ENCODE peak calls at places on chromosomes 13 and 19, in nine cellular contexts. M is head of caudate nucleus; Y is T-helper 17 cell; W is epithelial cell of esophagus; A is ELF-1; Z is HuH-7; R is GM23248; O is NCI-H510A treated with DMSO at 0.1 percent for 48 hours; U is stimulated activated CD8-positive, alpha-beta memory T cell treated with anti-CD3 and anti-CD28 coated beads, Interleukin-2, amount 100 ng/mL, for 1 hour. L is an unnamed sample.

GRCh38 chr19:408441-409005 is 424 bp downstream of the C2CD4C start:
- DNase-seq in M (no peak), Y (no peak), W (no peak), A (no peak), Z (no peak), R (no peak), O (no peak), U (no peak), L (no peak)

GRCh38 chr19:19633711-19634515 is 5.9 kb upstream of the LPAR2 start:
- DNase-seq in M (no peak), Y (no peak), W (no peak), A (no peak), Z (no peak), R (no peak), O (no peak), U (no peak), L (no peak)

GRCh38 chr13:114099918-114100445 is 32.4 kb downstream of the RASA3 start:
- DNase-seq in M (peak), Y (no peak), W (peak), A (peak), Z (peak), R (peak), O (peak), U (no peak), L (peak)

GRCh38 chr13:36548129-36548528 is 115.8 kb downstream of the CCNA1 start:
- DNase-seq in M (no peak), Y (no peak), W (no peak), A (no peak), Z (no peak), R (no peak), O (no peak), U (no peak), L (no peak)

GRCh38 chr19:6890421-6890913 is 3.1 kb downstream of the ADGRE1 start:
- DNase-seq in M (no peak), Y (no peak), W (no peak), A (no peak), Z (no peak), R (no peak), O (no peak), U (no peak), L (no peak)

GRCh38 chr19:14135985-14136508 is 342 bp downstream of the ASF1B start:
- DNase-seq in M (no peak), Y (no peak), W (no peak), A (no peak), Z (no peak), R (no peak), O (no peak), U (no peak), L (no peak)

GRCh38 chr13:73608731-73609485 is 525.3 kb downstream of the KLF12 start:
- DNase-seq in M (no peak), Y (no peak), W (no peak), A (no peak), Z (no peak), R (no peak), O (no peak), U (no peak), L (no peak)

GRCh38 chr13:111322916-111323331 is 2.5 kb downstream of the TEX29 start:
- DNase-seq in M (no peak), Y (no peak), W (no peak), A (no peak), Z (no peak), R (no peak), O (no peak), U (no peak), L (no peak)

GRCh38 chr19:4182082-4182926 is at the start of the genes ANKRD24 and SIRT6:
- DNase-seq in M (peak), Y (peak), W (peak), A (peak), Z (peak), R (peak), O (peak), U (peak), L (peak)

GRCh38 chr19:41928221-41928683 is at the start of gene ERFL:
- DNase-seq in M (no peak), Y (no peak), W (no peak), A (no peak), Z (no peak), R (peak), O (no peak), U (no peak), L (no peak)

GRCh38 chr19:1411255-1412191 is 4.1 kb downstream of the DAZAP1 start:
- DNase-seq in M (peak), Y (no peak), W (peak), A (no peak), Z (no peak), R (peak), O (no peak), U (no peak), L (no peak)

GRCh38 chr19:17107546-17108452 is 32.2 kb downstream of the MYO9B start:
- DNase-seq in M (peak), Y (no peak), W (peak), A (peak), Z (peak), R (peak), O (no peak), U (no peak), L (peak)

L was measured in choroid plexus epithelial cell.